ENCODE peak calls at places on chromosomes 2 and 18, in seven cellular contexts. One of them, this sample, is unnamed.

GRCh38 chr2:209791151-209791550 is 19.5 kb downstream of the UNC80 start:
- DNase-seq in adrenal gland: no peak
- DNase-seq in endothelial cell of umbilical vein: no peak
- DNase-seq in psoas muscle: no peak
- DNase-seq in MM.1S: no peak
- DNase-seq in PC-9: no peak
- DNase-seq in upper lobe of right lung: no peak
- DNase-seq in this sample: no peak

GRCh38 chr2:172561270-172561669 is 5.4 kb downstream of the PDK1 start:
- DNase-seq in adrenal gland: no peak
- DNase-seq in endothelial cell of umbilical vein: no peak
- DNase-seq in psoas muscle: no peak
- DNase-seq in MM.1S: peak; percentile 62
- DNase-seq in PC-9: no peak
- DNase-seq in upper lobe of right lung: no peak
- DNase-seq in this sample: no peak

GRCh38 chr2:36541891-36542595 is 55.9 kb downstream of the FEZ2 start:
- DNase-seq in adrenal gland: no peak
- DNase-seq in endothelial cell of umbilical vein: peak; percentile 89
- DNase-seq in psoas muscle: no peak
- DNase-seq in MM.1S: no peak
- DNase-seq in PC-9: no peak
- DNase-seq in upper lobe of right lung: no peak
- DNase-seq in this sample: no peak

GRCh38 chr2:128091691-128092050 is 671 bp downstream of the UGGT1 start:
- DNase-seq in adrenal gland: no peak
- DNase-seq in endothelial cell of umbilical vein: peak; percentile 64
- DNase-seq in psoas muscle: no peak
- DNase-seq in MM.1S: peak; percentile 41
- DNase-seq in PC-9: no peak
- DNase-seq in upper lobe of right lung: no peak
- DNase-seq in this sample: no peak

GRCh38 chr2:156908825-156909224 is 348.7 kb upstream of the GALNT5 start:
- DNase-seq in adrenal gland: no peak
- DNase-seq in endothelial cell of umbilical vein: no peak
- DNase-seq in psoas muscle: no peak
- DNase-seq in MM.1S: peak; percentile 60
- DNase-seq in PC-9: no peak
- DNase-seq in upper lobe of right lung: no peak
- DNase-seq in this sample: no peak

GRCh38 chr2:216694201-216694825 is 1.0 kb downstream of the IGFBP5 start:
- DNase-seq in adrenal gland: peak; percentile 45
- DNase-seq in endothelial cell of umbilical vein: peak; percentile 14
- DNase-seq in psoas muscle: peak; percentile 71
- DNase-seq in MM.1S: peak; percentile 41
- DNase-seq in PC-9: no peak
- DNase-seq in upper lobe of right lung: peak; percentile 73
- DNase-seq in this sample: no peak

GRCh38 chr2:30336978-30337841 is 105.9 kb downstream of the LBH start:
- DNase-seq in adrenal gland: no peak
- DNase-seq in endothelial cell of umbilical vein: no peak
- DNase-seq in psoas muscle: no peak
- DNase-seq in MM.1S: peak; percentile 94
- DNase-seq in PC-9: no peak
- DNase-seq in upper lobe of right lung: no peak
- DNase-seq in this sample: peak; percentile 81

GRCh38 chr18:58391932-58392331 is 237.0 kb downstream of the ALPK2 start:
- DNase-seq in adrenal gland: no peak
- DNase-seq in endothelial cell of umbilical vein: no peak
- DNase-seq in psoas muscle: no peak
- DNase-seq in MM.1S: no peak
- DNase-seq in PC-9: no peak
- DNase-seq in upper lobe of right lung: no peak
- DNase-seq in this sample: no peak

GRCh38 chr2:191415858-191416257 is 170.7 kb downstream of the MYO1B start:
- DNase-seq in adrenal gland: no peak
- DNase-seq in endothelial cell of umbilical vein: no peak
- DNase-seq in psoas muscle: no peak
- DNase-seq in MM.1S: no peak
- DNase-seq in PC-9: no peak
- DNase-seq in upper lobe of right lung: no peak
- DNase-seq in this sample: no peak

GRCh38 chr2:95670167-95670566 is 78.4 kb downstream of the TRIM43 start:
- DNase-seq in adrenal gland: peak; percentile 42
- DNase-seq in endothelial cell of umbilical vein: no peak
- DNase-seq in psoas muscle: no peak
- DNase-seq in MM.1S: no peak
- DNase-seq in PC-9: no peak
- DNase-seq in upper lobe of right lung: no peak
- DNase-seq in this sample: no peak

GRCh38 chr2:224217962-224218347 is 178.9 kb upstream of the SERPINE2 start:
- DNase-seq in adrenal gland: peak; percentile 38
- DNase-seq in endothelial cell of umbilical vein: no peak
- DNase-seq in psoas muscle: no peak
- DNase-seq in MM.1S: no peak
- DNase-seq in PC-9: no peak
- DNase-seq in upper lobe of right lung: no peak
- DNase-seq in this sample: no peak

GRCh38 chr2:144027593-144027992 is 492.3 kb downstream of the ZEB2 start:
- DNase-seq in adrenal gland: no peak
- DNase-seq in endothelial cell of umbilical vein: no peak
- DNase-seq in psoas muscle: no peak
- DNase-seq in MM.1S: no peak
- DNase-seq in PC-9: no peak
- DNase-seq in upper lobe of right lung: no peak
- DNase-seq in this sample: no peak

GRCh38 chr2:74379851-74380789 is at the start of gene DCTN1:
- DNase-seq in adrenal gland: peak; percentile 70
- DNase-seq in endothelial cell of umbilical vein: peak; percentile 30
- DNase-seq in psoas muscle: peak; percentile 46
- DNase-seq in MM.1S: no peak
- DNase-seq in PC-9: no peak
- DNase-seq in upper lobe of right lung: no peak
- DNase-seq in this sample: peak; percentile 67

GRCh38 chr18:69774831-69775230 is 172.8 kb downstream of the CD226 start:
- DNase-seq in adrenal gland: no peak
- DNase-seq in endothelial cell of umbilical vein: no peak
- DNase-seq in psoas muscle: no peak
- DNase-seq in MM.1S: no peak
- DNase-seq in PC-9: no peak
- DNase-seq in upper lobe of right lung: no peak
- DNase-seq in this sample: no peak

GRCh38 chr2:128360711-128361110 is 42.0 kb upstream of the HS6ST1 start:
- DNase-seq in adrenal gland: no peak
- DNase-seq in endothelial cell of umbilical vein: no peak
- DNase-seq in psoas muscle: no peak
- DNase-seq in MM.1S: no peak
- DNase-seq in PC-9: no peak
- DNase-seq in upper lobe of right lung: peak; percentile 41
- DNase-seq in this sample: no peak

GRCh38 chr2:71531522-71532047 is 78.2 kb downstream of the DYSF start:
- DNase-seq in adrenal gland: peak; percentile 7
- DNase-seq in endothelial cell of umbilical vein: peak; percentile 34
- DNase-seq in psoas muscle: no peak
- DNase-seq in MM.1S: no peak
- DNase-seq in PC-9: peak; percentile 82
- DNase-seq in upper lobe of right lung: no peak
- DNase-seq in this sample: peak; percentile 38

GRCh38 chr2:207233731-207234130 is 68.0 kb upstream of the KLF7 start:
- DNase-seq in adrenal gland: no peak
- DNase-seq in endothelial cell of umbilical vein: no peak
- DNase-seq in psoas muscle: no peak
- DNase-seq in MM.1S: no peak
- DNase-seq in PC-9: no peak
- DNase-seq in upper lobe of right lung: no peak
- DNase-seq in this sample: no peak

GRCh38 chr18:3016584-3017292 is 3.8 kb upstream of the LPIN2 start:
- DNase-seq in adrenal gland: peak; percentile 33
- DNase-seq in endothelial cell of umbilical vein: peak; percentile 47
- DNase-seq in psoas muscle: no peak
- DNase-seq in MM.1S: no peak
- DNase-seq in PC-9: no peak
- DNase-seq in upper lobe of right lung: no peak
- DNase-seq in this sample: no peak

GRCh38 chr18:47174545-47175116 is 1.5 kb downstream of the IER3IP1 start:
- DNase-seq in adrenal gland: no peak
- DNase-seq in endothelial cell of umbilical vein: no peak
- DNase-seq in psoas muscle: no peak
- DNase-seq in MM.1S: no peak
- DNase-seq in PC-9: peak; percentile 83
- DNase-seq in upper lobe of right lung: no peak
- DNase-seq in this sample: no peak

GRCh38 chr18:11909597-11910026 is 1.5 kb upstream of the MPPE1 start:
- DNase-seq in adrenal gland: no peak
- DNase-seq in endothelial cell of umbilical vein: peak; percentile 49
- DNase-seq in psoas muscle: no peak
- DNase-seq in MM.1S: peak; percentile 24
- DNase-seq in PC-9: peak; percentile 80
- DNase-seq in upper lobe of right lung: no peak
- DNase-seq in this sample: no peak

GRCh38 chr2:166388488-166389070 is 12.8 kb upstream of the SCN9A start:
- DNase-seq in adrenal gland: no peak
- DNase-seq in endothelial cell of umbilical vein: peak; percentile 98
- DNase-seq in psoas muscle: no peak
- DNase-seq in MM.1S: no peak
- DNase-seq in PC-9: no peak
- DNase-seq in upper lobe of right lung: no peak
- DNase-seq in this sample: no peak

GRCh38 chr2:215900203-215900611 is 113.1 kb downstream of the MREG start:
- DNase-seq in adrenal gland: peak; percentile 49
- DNase-seq in endothelial cell of umbilical vein: no peak
- DNase-seq in psoas muscle: peak; percentile 71
- DNase-seq in MM.1S: no peak
- DNase-seq in PC-9: peak; percentile 74
- DNase-seq in upper lobe of right lung: peak; percentile 72
- DNase-seq in this sample: no peak

GRCh38 chr18:46712406-46712805 is 44.4 kb downstream of the ST8SIA5 start:
- DNase-seq in adrenal gland: peak; percentile 89
- DNase-seq in endothelial cell of umbilical vein: peak; percentile 11
- DNase-seq in psoas muscle: peak; percentile 34
- DNase-seq in MM.1S: no peak
- DNase-seq in PC-9: no peak
- DNase-seq in upper lobe of right lung: no peak
- DNase-seq in this sample: no peak

GRCh38 chr2:86249843-86250402 is 50.7 kb downstream of the MRPL35 start:
- DNase-seq in adrenal gland: no peak
- DNase-seq in endothelial cell of umbilical vein: no peak
- DNase-seq in psoas muscle: no peak
- DNase-seq in MM.1S: peak; percentile 87
- DNase-seq in PC-9: no peak
- DNase-seq in upper lobe of right lung: no peak
- DNase-seq in this sample: peak; percentile 65
- TF ChIP-seq CTCF in adrenal gland: no peak
- TF ChIP-seq CTCF in endothelial cell of umbilical vein: no peak
- TF ChIP-seq CTCF in psoas muscle: no peak
- TF ChIP-seq CTCF in MM.1S: peak; percentile 60
- TF ChIP-seq CTCF in PC-9: no peak
- TF ChIP-seq CTCF in upper lobe of right lung: no peak
- TF ChIP-seq CTCF in this sample: no peak

GRCh38 chr2:9883897-9884296 is 40.6 kb downstream of the TAF1B start:
- DNase-seq in adrenal gland: no peak
- DNase-seq in endothelial cell of umbilical vein: no peak
- DNase-seq in psoas muscle: peak; percentile 27
- DNase-seq in MM.1S: no peak
- DNase-seq in PC-9: no peak
- DNase-seq in upper lobe of right lung: no peak
- DNase-seq in this sample: no peak

GRCh38 chr2:9885036-9885684 is 41.9 kb downstream of the TAF1B start:
- DNase-seq in adrenal gland: no peak
- DNase-seq in endothelial cell of umbilical vein: peak; percentile 13
- DNase-seq in psoas muscle: no peak
- DNase-seq in MM.1S: no peak
- DNase-seq in PC-9: peak; percentile 58
- DNase-seq in upper lobe of right lung: no peak
- DNase-seq in this sample: no peak

GRCh38 chr2:9887513-9887912 is 44.2 kb downstream of the TAF1B start:
- DNase-seq in adrenal gland: no peak
- DNase-seq in endothelial cell of umbilical vein: no peak
- DNase-seq in psoas muscle: no peak
- DNase-seq in MM.1S: no peak
- DNase-seq in PC-9: no peak
- DNase-seq in upper lobe of right lung: no peak
- DNase-seq in this sample: no peak

GRCh38 chr2:9879455-9880194 is 36.4 kb downstream of the TAF1B start:
- DNase-seq in adrenal gland: no peak
- DNase-seq in endothelial cell of umbilical vein: no peak
- DNase-seq in psoas muscle: no peak
- DNase-seq in MM.1S: no peak
- DNase-seq in PC-9: no peak
- DNase-seq in upper lobe of right lung: no peak
- DNase-seq in this sample: no peak

DNA sequence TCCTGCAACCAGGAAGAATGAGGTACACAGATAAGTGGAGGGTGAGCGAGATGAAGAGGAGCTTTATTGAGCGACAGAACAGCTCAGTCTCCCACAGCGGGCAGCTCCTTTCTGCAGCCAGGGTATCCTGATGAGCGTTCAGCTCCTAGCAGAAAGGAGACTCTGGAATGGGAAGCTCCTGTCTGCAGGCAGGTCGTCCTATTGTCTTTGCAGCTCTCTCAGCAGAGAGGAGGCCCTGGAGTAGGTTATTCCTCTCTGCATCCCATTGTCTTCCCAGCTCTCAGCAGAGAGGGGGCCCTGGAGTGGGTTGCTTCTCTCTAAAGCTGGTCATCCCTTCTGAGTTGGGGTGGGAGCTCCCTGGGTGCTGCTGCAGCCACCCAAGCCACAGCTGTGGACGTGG is 41.2 kb downstream of the TAF1B start:
- DNase-seq in adrenal gland: no peak
- DNase-seq in endothelial cell of umbilical vein: no peak
- DNase-seq in psoas muscle: no peak
- DNase-seq in MM.1S: no peak
- DNase-seq in PC-9: no peak
- DNase-seq in upper lobe of right lung: no peak
- DNase-seq in this sample: no peak
- H3K27ac ChIP-seq in adrenal gland: no peak overlapping the region
- H3K27ac ChIP-seq in endothelial cell of umbilical vein: no peak overlapping the region
- H3K27ac ChIP-seq in psoas muscle: no peak overlapping the region
- H3K27ac ChIP-seq in MM.1S: no peak overlapping the region
- H3K27ac ChIP-seq in PC-9: peak overlapping the region; percentile 32
- H3K27ac ChIP-seq in upper lobe of right lung: no peak overlapping the region
- H3K27ac ChIP-seq in this sample: no peak overlapping the region

GRCh38 chr18:50218432-50219197 is 23.7 kb upstream of the MYO5B start:
- DNase-seq in adrenal gland: no peak
- DNase-seq in endothelial cell of umbilical vein: peak; percentile 20
- DNase-seq in psoas muscle: no peak
- DNase-seq in MM.1S: peak; percentile 54
- DNase-seq in PC-9: no peak
- DNase-seq in upper lobe of right lung: no peak
- DNase-seq in this sample: no peak
- TF ChIP-seq CTCF in adrenal gland: peak; percentile 47
- TF ChIP-seq CTCF in endothelial cell of umbilical vein: no peak
- TF ChIP-seq CTCF in psoas muscle: peak; percentile 20
- TF ChIP-seq CTCF in MM.1S: peak; percentile 76
- TF ChIP-seq CTCF in PC-9: peak; percentile 63
- TF ChIP-seq CTCF in upper lobe of right lung: peak; percentile 44
- TF ChIP-seq CTCF in this sample: peak; percentile 46

DNA sequence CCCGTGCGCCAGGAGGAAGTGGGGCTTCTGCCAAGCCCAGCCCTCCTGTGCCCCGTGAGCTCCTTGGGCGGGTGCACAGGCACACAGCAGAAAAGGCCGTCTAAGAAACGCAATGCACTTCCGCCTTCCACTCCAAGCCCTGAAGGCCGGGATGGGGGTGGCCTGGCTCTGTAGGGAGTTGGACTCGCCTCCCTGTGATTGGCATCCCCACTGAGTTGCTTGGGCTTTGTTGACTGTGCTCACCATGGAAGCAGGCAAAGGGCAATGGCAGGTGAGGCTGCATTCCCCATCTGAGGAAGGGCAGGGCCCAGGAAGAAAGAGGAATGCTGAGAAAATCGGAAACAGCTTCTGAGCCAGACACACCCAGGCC is 66.8 kb downstream of the CRACDL start:
- DNase-seq in adrenal gland: no peak
- DNase-seq in endothelial cell of umbilical vein: no peak
- DNase-seq in psoas muscle: no peak
- DNase-seq in MM.1S: no peak
- DNase-seq in PC-9: peak; percentile 100
- DNase-seq in upper lobe of right lung: peak; percentile 92
- DNase-seq in this sample: peak; percentile 92
- H3K27ac ChIP-seq in adrenal gland: no peak overlapping the region
- H3K27ac ChIP-seq in endothelial cell of umbilical vein: no peak overlapping the region
- H3K27ac ChIP-seq in psoas muscle: peak overlapping the region; percentile 41
- H3K27ac ChIP-seq in MM.1S: peak overlapping the region; percentile 65
- H3K27ac ChIP-seq in PC-9: peak overlapping the region; percentile 95
- H3K27ac ChIP-seq in upper lobe of right lung: peak overlapping the region; percentile 88
- H3K27ac ChIP-seq in this sample: peak overlapping the region; percentile 85

This sample was measured in Peyer's patch.